ENCODE peak calls at places on chromosomes 11 and 22, in six cellular contexts. X, D, E, Q, C and N are unnamed samples.

GRCh38 chr11:47406896-47407745 is 1.3 kb upstream of the SLC39A13 start:
- DNase-seq in X (no peak), D (no peak), E (no peak), Q (no peak), C (no peak), N (peak)

GRCh38 chr11:62108017-62108750 is 15.6 kb upstream of the INCENP start:
- DNase-seq in X (peak), D (peak), E (peak), Q (peak), C (peak), N (peak)

GRCh38 chr11:9573775-9574555 is 495 bp downstream of the WEE1 start:
- DNase-seq in X (peak), D (no peak), E (no peak), Q (no peak), C (peak), N (peak)

GRCh38 chr11:132670921-132671675 is 861.2 kb downstream of the OPCML start:
- DNase-seq in X (no peak), D (no peak), E (no peak), Q (no peak), C (no peak), N (no peak)

GRCh38 chr11:100525635-100526034 is 161.5 kb upstream of the ARHGAP42 start:
- DNase-seq in X (no peak), D (no peak), E (no peak), Q (no peak), C (no peak), N (peak)

GRCh38 chr22:21605887-21606564 is 23.8 kb downstream of the YDJC start:
- DNase-seq in X (no peak), D (no peak), E (no peak), Q (no peak), C (no peak), N (no peak)

GRCh38 chr11:115720537-115721308 is 216.5 kb upstream of the CADM1 start:
- DNase-seq in X (no peak), D (no peak), E (no peak), Q (no peak), C (no peak), N (no peak)

GRCh38 chr22:34255042-34255441 is 334.8 kb upstream of the LARGE1 start:
- DNase-seq in X (no peak), D (no peak), E (no peak), Q (no peak), C (no peak), N (no peak)

GRCh38 chr22:38260760-38261477 is 11.9 kb downstream of the TMEM184B start:
- DNase-seq in X (no peak), D (no peak), E (no peak), Q (peak), C (no peak), N (no peak)

DNA sequence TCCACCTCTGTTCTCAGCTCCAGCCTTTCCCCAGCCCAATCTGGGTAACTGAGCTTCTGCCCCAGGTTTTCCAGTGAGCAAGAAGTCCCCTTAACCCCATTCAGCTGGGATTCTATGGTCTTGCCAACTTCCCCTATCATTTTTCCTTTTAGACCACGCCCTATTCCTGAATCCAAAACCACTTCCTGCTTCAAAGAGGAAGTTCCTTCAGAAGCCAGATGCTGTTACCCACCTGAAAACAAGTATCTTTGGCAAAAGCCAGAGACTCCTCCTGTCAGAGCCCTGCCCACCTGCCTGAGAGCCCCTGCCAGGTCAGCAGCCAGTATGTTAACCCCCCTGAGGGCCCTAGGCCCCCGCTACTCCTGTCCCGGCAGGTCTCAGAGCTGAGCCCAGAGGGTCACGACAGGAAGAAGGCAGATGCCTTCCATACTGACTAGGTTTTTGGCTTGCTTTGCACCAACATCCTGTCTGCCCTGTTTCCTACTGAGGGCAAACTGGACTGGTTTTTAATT is 20.3 kb upstream of the MICAL2 start:
- DNase-seq in X (no peak), D (peak), E (no peak), Q (no peak), C (peak), N (peak)
- TF ChIP-seq POLR2A in X (no peak), D (no peak), E (no peak), Q (no peak), C (no peak), N (no peak)

GRCh38 chr11:117034901-117035300 is 63.3 kb downstream of the SIK3 start:
- DNase-seq in X (no peak), D (peak), E (no peak), Q (no peak), C (no peak), N (no peak)

GRCh38 chr11:117039270-117039669 is 59.0 kb downstream of the SIK3 start:
- DNase-seq in X (no peak), D (no peak), E (no peak), Q (no peak), C (no peak), N (no peak)

GRCh38 chr11:117039897-117040296 is 58.3 kb downstream of the SIK3 start:
- DNase-seq in X (no peak), D (no peak), E (no peak), Q (no peak), C (no peak), N (no peak)

GRCh38 chr11:117037952-117038350 is 60.3 kb downstream of the SIK3 start:
- DNase-seq in X (no peak), D (peak), E (no peak), Q (no peak), C (no peak), N (no peak)

GRCh38 chr11:117037279-117037951 is 60.8 kb downstream of the SIK3 start:
- DNase-seq in X (no peak), D (peak), E (no peak), Q (no peak), C (no peak), N (no peak)
- TF ChIP-seq MYC in X (no peak), D (no peak), E (no peak), Q (no peak), C (no peak), N (no peak)

GRCh38 chr11:22828373-22828772 is 1.2 kb downstream of the SVIP start:
- DNase-seq in X (no peak), D (no peak), E (no peak), Q (no peak), C (no peak), N (peak)
- TF ChIP-seq MAX in X (no peak), D (no peak), E (no peak), Q (no peak), C (no peak), N (no peak)

GRCh38 chr11:128521697-128522062 is 65.7 kb downstream of the ETS1 start:
- DNase-seq in X (no peak), D (no peak), E (no peak), Q (no peak), C (no peak), N (no peak)
- TF ChIP-seq POLR2A in X (no peak), D (peak), E (no peak), Q (no peak), C (no peak), N (no peak)

DNA sequence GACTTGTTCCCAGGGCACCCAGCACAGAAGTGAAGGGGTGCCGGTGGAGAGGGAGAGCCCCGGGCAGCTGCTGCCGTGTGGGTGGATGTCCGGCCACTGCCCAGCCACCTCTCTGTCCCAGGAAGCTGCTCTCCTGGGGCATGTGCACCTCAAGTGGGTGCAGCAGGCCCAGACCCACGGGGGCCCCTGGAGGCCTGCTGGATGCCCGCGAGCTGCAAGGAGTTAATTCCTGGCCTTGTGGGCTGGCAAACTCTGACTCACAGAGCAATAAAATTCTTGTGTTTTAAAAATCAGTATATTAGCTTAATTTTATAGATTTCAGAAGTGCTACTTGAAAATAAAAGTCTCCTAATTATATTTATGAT is 37.4 kb upstream of the KCNQ1OT1 start:
- DNase-seq in X (no peak), D (no peak), E (no peak), Q (no peak), C (no peak), N (peak)
- TF ChIP-seq MYC in X (no peak), D (no peak), E (no peak), Q (no peak), C (no peak), N (no peak)

GRCh38 chr22:31753634-31754471 is at the start of gene DEPDC5:
- DNase-seq in X (peak), D (peak), E (peak), Q (peak), C (peak), N (peak)
- TF ChIP-seq MAX in X (peak), D (no peak), E (peak), Q (no peak), C (peak), N (no peak)

DNA sequence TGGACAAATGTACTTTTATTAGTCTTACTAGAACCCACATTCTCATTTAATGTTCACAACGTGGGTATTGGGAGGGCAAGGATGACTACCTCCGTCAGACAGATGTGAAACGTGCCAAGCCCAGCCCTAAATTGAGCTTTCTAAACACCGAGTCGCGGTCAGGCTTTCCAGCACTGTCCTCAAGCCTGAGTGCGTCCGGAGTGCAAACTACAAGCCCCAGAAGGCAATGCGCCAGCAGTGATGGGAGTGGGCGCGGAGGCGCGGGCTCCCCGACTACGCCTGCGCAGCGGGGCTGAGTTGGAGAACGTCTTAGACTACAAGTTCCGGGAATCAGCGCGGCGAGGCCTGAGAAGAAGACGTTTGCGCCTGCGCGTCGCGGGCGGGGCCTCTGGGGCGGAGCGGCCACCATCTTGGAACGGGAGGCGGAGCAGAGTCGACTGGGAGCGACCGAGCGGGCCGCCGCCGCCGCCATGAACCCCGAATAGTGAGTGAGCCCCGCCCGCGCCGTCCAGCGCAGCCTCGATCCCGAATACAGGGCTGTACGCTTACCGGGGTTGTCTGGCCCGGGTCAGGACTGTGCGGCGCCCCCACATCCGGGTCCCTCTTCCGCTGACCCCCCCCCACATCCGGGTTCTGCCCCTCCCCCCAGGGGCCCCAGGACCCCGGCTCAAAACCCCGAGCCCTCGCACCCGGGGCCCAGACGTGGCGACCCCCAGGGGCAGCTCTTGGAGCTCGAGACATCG is at the start of gene RAB1B:
- DNase-seq in X (peak), D (peak), E (peak), Q (peak), C (peak), N (peak)
- TF ChIP-seq POLR2A in X (peak), D (peak), E (peak), Q (peak), C (peak), N (peak)

GRCh38 chr11:112852141-112852853 is 108.9 kb upstream of the NCAM1 start:
- DNase-seq in X (no peak), D (no peak), E (no peak), Q (no peak), C (no peak), N (no peak)
- TF ChIP-seq MYC in X (no peak), D (no peak), E (no peak), Q (no peak), C (no peak), N (no peak)

DNA sequence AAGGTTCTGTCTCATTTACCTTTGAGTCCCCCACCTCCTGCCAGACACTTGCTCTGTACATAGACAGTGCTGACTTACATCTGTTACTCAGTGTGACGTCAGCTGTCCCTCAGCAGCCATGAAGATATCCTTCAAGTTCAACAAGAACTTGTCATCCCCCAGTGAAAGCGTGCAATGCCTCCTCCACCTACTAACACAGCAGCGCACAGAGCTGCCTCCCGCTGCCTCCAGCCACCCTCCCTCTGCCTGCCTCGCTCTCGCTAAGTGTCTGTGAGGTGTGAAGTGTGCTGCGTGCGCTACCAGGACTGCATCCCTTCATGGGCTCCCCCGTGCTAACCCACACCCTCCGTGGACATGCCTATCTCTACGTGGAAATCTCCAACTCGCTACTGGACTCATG is 621.4 kb downstream of the BRD1 start:
- DNase-seq in X (no peak), D (no peak), E (no peak), Q (no peak), C (no peak), N (no peak)
- TF ChIP-seq MAX in X (no peak), D (no peak), E (no peak), Q (no peak), C (no peak), N (no peak)